ENCODE peak calls at places on chromosomes 4 and X, in seven cellular contexts. One of them, this sample, is unnamed.

GRCh38 chrX:107565916-107566602 is 62.3 kb upstream of the PRPS1 start:
- DNase-seq in dermis microvascular lymphatic vessel endothelial cell: peak
- DNase-seq in dorsolateral prefrontal cortex: no peak
- DNase-seq in SK-MEL-5: peak
- DNase-seq in EL: peak
- DNase-seq in HCT116: peak
- DNase-seq in fibroblast of the aortic adventitia: peak
- DNase-seq in this sample: no peak

GRCh38 chrX:9614016-9614415 is 149.2 kb downstream of the TBL1X start:
- DNase-seq in dermis microvascular lymphatic vessel endothelial cell: no peak
- DNase-seq in dorsolateral prefrontal cortex: no peak
- DNase-seq in SK-MEL-5: no peak
- DNase-seq in EL: peak
- DNase-seq in HCT116: no peak
- DNase-seq in fibroblast of the aortic adventitia: peak
- DNase-seq in this sample: no peak

GRCh38 chrX:129041319-129041718 is 482.0 kb downstream of the SMARCA1 start:
- DNase-seq in dermis microvascular lymphatic vessel endothelial cell: no peak
- DNase-seq in dorsolateral prefrontal cortex: no peak
- DNase-seq in SK-MEL-5: no peak
- DNase-seq in EL: no peak
- DNase-seq in HCT116: no peak
- DNase-seq in fibroblast of the aortic adventitia: no peak
- DNase-seq in this sample: no peak

GRCh38 chrX:78111140-78111931 is 7.3 kb downstream of the PGK1 start:
- DNase-seq in dermis microvascular lymphatic vessel endothelial cell: no peak
- DNase-seq in dorsolateral prefrontal cortex: no peak
- DNase-seq in SK-MEL-5: no peak
- DNase-seq in EL: no peak
- DNase-seq in HCT116: no peak
- DNase-seq in fibroblast of the aortic adventitia: no peak
- DNase-seq in this sample: no peak

GRCh38 chrX:47619486-47620302 is at the start of gene SYN1:
- DNase-seq in dermis microvascular lymphatic vessel endothelial cell: peak
- DNase-seq in dorsolateral prefrontal cortex: peak
- DNase-seq in SK-MEL-5: peak
- DNase-seq in EL: peak
- DNase-seq in HCT116: peak
- DNase-seq in fibroblast of the aortic adventitia: peak
- DNase-seq in this sample: no peak

GRCh38 chr4:71878388-71878787 is 94.5 kb upstream of the GC start:
- DNase-seq in dermis microvascular lymphatic vessel endothelial cell: no peak
- DNase-seq in dorsolateral prefrontal cortex: no peak
- DNase-seq in SK-MEL-5: no peak
- DNase-seq in EL: no peak
- DNase-seq in HCT116: no peak
- DNase-seq in fibroblast of the aortic adventitia: no peak
- DNase-seq in this sample: no peak

GRCh38 chr4:134632056-134632455 is 430.5 kb upstream of the PABPC4L start:
- DNase-seq in dermis microvascular lymphatic vessel endothelial cell: no peak
- DNase-seq in dorsolateral prefrontal cortex: no peak
- DNase-seq in SK-MEL-5: no peak
- DNase-seq in EL: no peak
- DNase-seq in HCT116: no peak
- DNase-seq in fibroblast of the aortic adventitia: no peak
- DNase-seq in this sample: no peak

GRCh38 chrX:155745792-155746191 is 133.0 kb upstream of the TMLHE start:
- DNase-seq in dermis microvascular lymphatic vessel endothelial cell: peak
- DNase-seq in dorsolateral prefrontal cortex: no peak
- DNase-seq in SK-MEL-5: peak
- DNase-seq in EL: no peak
- DNase-seq in HCT116: peak
- DNase-seq in fibroblast of the aortic adventitia: peak
- DNase-seq in this sample: no peak

GRCh38 chr4:7186081-7186480 is 6.3 kb upstream of the SORCS2 start:
- DNase-seq in dermis microvascular lymphatic vessel endothelial cell: no peak
- DNase-seq in dorsolateral prefrontal cortex: peak
- DNase-seq in SK-MEL-5: peak
- DNase-seq in EL: no peak
- DNase-seq in HCT116: no peak
- DNase-seq in fibroblast of the aortic adventitia: no peak
- DNase-seq in this sample: no peak

GRCh38 chr4:3332498-3332897 is 39.7 kb downstream of the RGS12 start:
- DNase-seq in dermis microvascular lymphatic vessel endothelial cell: no peak
- DNase-seq in dorsolateral prefrontal cortex: no peak
- DNase-seq in SK-MEL-5: no peak
- DNase-seq in EL: no peak
- DNase-seq in HCT116: no peak
- DNase-seq in fibroblast of the aortic adventitia: no peak
- DNase-seq in this sample: no peak

GRCh38 chrX:29926659-29927058 is 288.7 kb upstream of the MAGEB2 start:
- DNase-seq in dermis microvascular lymphatic vessel endothelial cell: no peak
- DNase-seq in dorsolateral prefrontal cortex: no peak
- DNase-seq in SK-MEL-5: no peak
- DNase-seq in EL: no peak
- DNase-seq in HCT116: no peak
- DNase-seq in fibroblast of the aortic adventitia: no peak
- DNase-seq in this sample: no peak